ENCODE peak calls at places on chromosomes 7 and 10, in five cellular contexts. One of them, this sample, is unnamed.

GRCh38 chr7:40873248-40873647 is 738.4 kb downstream of the SUGCT start:
- DNase-seq in AG04450: no peak
- DNase-seq in BE2C: no peak
- DNase-seq in cardiac muscle cell: no peak
- DNase-seq in spleen: no peak
- DNase-seq in this sample: no peak

GRCh38 chr7:45156516-45157272 is 897 bp upstream of the RAMP3 start:
- DNase-seq in AG04450: no peak
- DNase-seq in BE2C: no peak
- DNase-seq in spleen: peak
- DNase-seq in cardiac muscle cell: no peak
- DNase-seq in this sample: no peak

GRCh38 chr7:18659746-18660145 is 164.2 kb downstream of the HDAC9 start:
- DNase-seq in cardiac muscle cell: no peak
- DNase-seq in spleen: no peak
- DNase-seq in BE2C: no peak
- DNase-seq in AG04450: no peak
- DNase-seq in this sample: no peak

GRCh38 chr7:155222046-155222445 is 75.6 kb upstream of the INSIG1 start:
- DNase-seq in cardiac muscle cell: no peak
- DNase-seq in spleen: no peak
- DNase-seq in BE2C: no peak
- DNase-seq in AG04450: no peak
- DNase-seq in this sample: no peak

GRCh38 chr7:8212638-8213037 is 49.3 kb downstream of the ICA1 start:
- DNase-seq in cardiac muscle cell: no peak
- DNase-seq in BE2C: no peak
- DNase-seq in spleen: peak
- DNase-seq in AG04450: no peak
- DNase-seq in this sample: no peak

GRCh38 chr7:74480861-74481417 is 27.2 kb downstream of the GTF2IRD1 start:
- DNase-seq in AG04450: peak
- DNase-seq in BE2C: peak
- DNase-seq in spleen: peak
- DNase-seq in cardiac muscle cell: no peak
- DNase-seq in this sample: no peak

GRCh38 chr7:158943713-158944112 is 87.4 kb downstream of the DYNC2I1 start:
- DNase-seq in AG04450: no peak
- DNase-seq in cardiac muscle cell: no peak
- DNase-seq in spleen: no peak
- DNase-seq in BE2C: no peak
- DNase-seq in this sample: no peak

GRCh38 chr10:75283150-75284096 is 47.7 kb upstream of the COMTD1 start:
- DNase-seq in BE2C: no peak
- DNase-seq in cardiac muscle cell: peak
- DNase-seq in spleen: no peak
- DNase-seq in AG04450: no peak
- DNase-seq in this sample: peak

GRCh38 chr10:78472542-78472890 is 438.9 kb downstream of the RPS24 start:
- DNase-seq in spleen: no peak
- DNase-seq in cardiac muscle cell: peak
- DNase-seq in AG04450: no peak
- DNase-seq in BE2C: peak
- DNase-seq in this sample: no peak

GRCh38 chr7:40780431-40780830 is 645.6 kb downstream of the SUGCT start:
- DNase-seq in BE2C: no peak
- DNase-seq in spleen: no peak
- DNase-seq in AG04450: no peak
- DNase-seq in cardiac muscle cell: no peak
- DNase-seq in this sample: no peak

GRCh38 chr10:126732308-126732707 is 61.8 kb upstream of the C10orf90 start:
- DNase-seq in spleen: no peak
- DNase-seq in BE2C: no peak
- DNase-seq in AG04450: no peak
- DNase-seq in cardiac muscle cell: no peak
- DNase-seq in this sample: no peak

GRCh38 chr10:48390933-48391845 is 84.7 kb downstream of the MAPK8 start:
- DNase-seq in cardiac muscle cell: no peak
- DNase-seq in spleen: no peak
- DNase-seq in AG04450: no peak
- DNase-seq in BE2C: no peak
- DNase-seq in this sample: peak

GRCh38 chr10:48442809-48443177 is 136.3 kb downstream of the MAPK8 start:
- DNase-seq in cardiac muscle cell: no peak
- DNase-seq in AG04450: no peak
- DNase-seq in spleen: peak
- DNase-seq in BE2C: no peak
- DNase-seq in this sample: no peak

GRCh38 chr7:150380463-150380862 is 1.3 kb downstream of the ZNF775 start:
- DNase-seq in cardiac muscle cell: no peak
- DNase-seq in AG04450: no peak
- DNase-seq in spleen: no peak
- DNase-seq in BE2C: no peak
- DNase-seq in this sample: no peak
- H3K4me3 ChIP-seq in cardiac muscle cell: peak
- H3K4me3 ChIP-seq in AG04450: peak
- H3K4me3 ChIP-seq in spleen: no peak
- H3K4me3 ChIP-seq in BE2C: peak
- H3K4me3 ChIP-seq in this sample: peak

GRCh38 chr10:92901819-92902234 is 53.5 kb downstream of the EXOC6 start:
- DNase-seq in BE2C: no peak
- DNase-seq in cardiac muscle cell: no peak
- DNase-seq in AG04450: no peak
- DNase-seq in spleen: no peak
- DNase-seq in this sample: no peak
- H3K4me3 ChIP-seq in BE2C: no peak
- H3K4me3 ChIP-seq in cardiac muscle cell: no peak
- H3K4me3 ChIP-seq in AG04450: no peak
- H3K4me3 ChIP-seq in spleen: no peak
- H3K4me3 ChIP-seq in this sample: no peak

GRCh38 chr10:124612611-124613498 is 131.3 kb downstream of the FAM53B start:
- DNase-seq in AG04450: no peak
- DNase-seq in BE2C: peak
- DNase-seq in spleen: no peak
- DNase-seq in cardiac muscle cell: peak
- DNase-seq in this sample: no peak
- H3K4me3 ChIP-seq in AG04450: no peak
- H3K4me3 ChIP-seq in BE2C: no peak
- H3K4me3 ChIP-seq in spleen: no peak
- H3K4me3 ChIP-seq in cardiac muscle cell: no peak
- H3K4me3 ChIP-seq in this sample: no peak

DNA sequence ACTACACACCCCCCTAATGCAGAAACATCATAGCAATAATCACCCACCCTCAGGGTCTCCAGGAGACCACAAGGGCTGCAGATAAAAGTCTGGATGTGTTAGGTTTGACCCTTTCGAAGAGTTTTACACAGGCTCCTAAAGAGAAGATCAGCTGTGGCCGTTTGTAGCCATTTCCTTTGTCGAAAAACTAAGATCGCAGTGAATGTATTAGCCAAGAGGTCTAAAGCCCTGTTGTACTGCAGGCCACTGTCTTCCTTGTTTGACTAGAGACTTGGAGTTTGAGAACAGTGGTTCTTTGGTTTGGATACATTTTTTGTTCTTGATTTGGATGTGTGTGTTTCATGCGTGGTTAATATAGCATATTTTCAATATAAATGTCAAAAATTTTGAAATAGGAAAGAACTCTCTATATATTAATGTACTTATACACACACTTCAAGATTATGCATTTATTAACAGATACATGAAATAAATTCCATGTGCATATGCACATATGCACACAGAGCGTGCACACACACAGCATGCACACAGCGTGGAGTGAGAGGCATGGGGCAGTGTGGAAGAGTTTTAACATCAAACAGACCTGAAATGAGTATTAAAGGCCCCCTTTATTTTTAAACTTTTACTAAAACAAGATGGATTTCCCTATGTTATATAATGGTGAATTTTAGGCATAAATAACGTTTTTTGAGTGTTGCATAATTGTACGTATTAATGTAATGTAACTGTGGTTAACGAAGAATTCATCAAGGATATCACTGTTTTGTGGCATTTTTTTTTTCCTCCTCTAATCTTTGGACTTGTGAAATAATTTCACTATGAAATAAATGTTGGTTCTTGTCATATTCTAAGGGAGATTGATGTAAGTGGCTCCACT is 2.2 kb downstream of the IKZF1 start:
- DNase-seq in spleen: peak
- DNase-seq in cardiac muscle cell: no peak
- DNase-seq in BE2C: no peak
- DNase-seq in AG04450: no peak
- DNase-seq in this sample: no peak
- H3K4me3 ChIP-seq in spleen: peak
- H3K4me3 ChIP-seq in cardiac muscle cell: no peak
- H3K4me3 ChIP-seq in BE2C: no peak
- H3K4me3 ChIP-seq in AG04450: no peak
- H3K4me3 ChIP-seq in this sample: no peak

GRCh38 chr10:101014966-101015581 is 15.5 kb downstream of the LZTS2 start:
- DNase-seq in spleen: no peak
- DNase-seq in AG04450: peak
- DNase-seq in BE2C: no peak
- DNase-seq in cardiac muscle cell: no peak
- DNase-seq in this sample: peak
- H3K4me3 ChIP-seq in spleen: no peak
- H3K4me3 ChIP-seq in AG04450: no peak
- H3K4me3 ChIP-seq in BE2C: no peak
- H3K4me3 ChIP-seq in cardiac muscle cell: no peak
- H3K4me3 ChIP-seq in this sample: no peak

GRCh38 chr10:132554991-132555647 is 17.5 kb downstream of the INPP5A start:
- DNase-seq in AG04450: no peak
- DNase-seq in BE2C: no peak
- DNase-seq in spleen: peak
- DNase-seq in cardiac muscle cell: no peak
- DNase-seq in this sample: no peak
- H3K4me3 ChIP-seq in AG04450: no peak
- H3K4me3 ChIP-seq in BE2C: no peak
- H3K4me3 ChIP-seq in spleen: no peak
- H3K4me3 ChIP-seq in cardiac muscle cell: no peak
- H3K4me3 ChIP-seq in this sample: no peak

GRCh38 chr10:49682879-49683278 is 3.4 kb downstream of the C10orf53 start:
- DNase-seq in spleen: no peak
- DNase-seq in AG04450: no peak
- DNase-seq in cardiac muscle cell: no peak
- DNase-seq in BE2C: no peak
- DNase-seq in this sample: no peak

GRCh38 chr10:49678827-49679479 is 498 bp upstream of the C10orf53 start:
- DNase-seq in cardiac muscle cell: no peak
- DNase-seq in AG04450: no peak
- DNase-seq in BE2C: no peak
- DNase-seq in spleen: no peak
- DNase-seq in this sample: no peak

GRCh38 chr10:49679480-49679893 is at the start of gene C10orf53:
- DNase-seq in spleen: no peak
- DNase-seq in AG04450: no peak
- DNase-seq in cardiac muscle cell: peak
- DNase-seq in BE2C: peak
- DNase-seq in this sample: no peak
- H3K4me3 ChIP-seq in spleen: no peak
- H3K4me3 ChIP-seq in AG04450: peak
- H3K4me3 ChIP-seq in cardiac muscle cell: peak
- H3K4me3 ChIP-seq in BE2C: peak
- H3K4me3 ChIP-seq in this sample: peak

This sample was measured in skeletal muscle cell.